ENCODE peak calls at places on chromosomes 13 and 19, in nine cellular contexts. One of them, this sample, is unnamed.
A peak's percentile ranks its signal among the peaks of the same experiment; 100 is the strongest.

GRCh38 chr13:39415403-39415802 is 187.6 kb downstream of the LHFPL6 start:
- DNase-seq in upper lobe of right lung: no peak
- DNase-seq in vagina: no peak
- DNase-seq in Caco-2: peak; percentile 39
- DNase-seq in foreskin fibroblast: peak; percentile 49
- DNase-seq in adrenal gland: peak; percentile 59
- DNase-seq in progenitor cell of endocrine pancreas: no peak
- DNase-seq in A549: no peak
- DNase-seq in bronchial epithelial cell: peak; percentile 48
- DNase-seq in this sample: no peak

GRCh38 chr19:48627211-48627864 is 8.0 kb downstream of the SPHK2 start:
- DNase-seq in upper lobe of right lung: peak; percentile 66
- DNase-seq in progenitor cell of endocrine pancreas: no peak
- DNase-seq in vagina: no peak
- DNase-seq in Caco-2: peak; percentile 85
- DNase-seq in foreskin fibroblast: no peak
- DNase-seq in bronchial epithelial cell: peak; percentile 38
- DNase-seq in adrenal gland: no peak
- DNase-seq in A549: no peak
- DNase-seq in this sample: peak; percentile 79

GRCh38 chr19:51097166-51097736 is 11.0 kb downstream of the CTU1 start:
- DNase-seq in A549: peak; percentile 73
- DNase-seq in adrenal gland: peak; percentile 78
- DNase-seq in bronchial epithelial cell: peak; percentile 90
- DNase-seq in progenitor cell of endocrine pancreas: peak; percentile 68
- DNase-seq in upper lobe of right lung: peak; percentile 89
- DNase-seq in vagina: no peak
- DNase-seq in Caco-2: peak; percentile 70
- DNase-seq in foreskin fibroblast: peak; percentile 48
- DNase-seq in this sample: peak; percentile 84

GRCh38 chr19:17576758-17577532 is 21.5 kb downstream of the COLGALT1 start:
- DNase-seq in bronchial epithelial cell: peak; percentile 22
- DNase-seq in progenitor cell of endocrine pancreas: peak; percentile 43
- DNase-seq in foreskin fibroblast: no peak
- DNase-seq in vagina: no peak
- DNase-seq in upper lobe of right lung: peak; percentile 85
- DNase-seq in A549: peak; percentile 53
- DNase-seq in Caco-2: peak; percentile 70
- DNase-seq in adrenal gland: no peak
- DNase-seq in this sample: no peak

GRCh38 chr19:16074488-16075365 is 1.6 kb upstream of the TPM4 start:
- DNase-seq in progenitor cell of endocrine pancreas: no peak
- DNase-seq in Caco-2: no peak
- DNase-seq in bronchial epithelial cell: no peak
- DNase-seq in A549: no peak
- DNase-seq in foreskin fibroblast: no peak
- DNase-seq in adrenal gland: no peak
- DNase-seq in upper lobe of right lung: peak; percentile 50
- DNase-seq in vagina: no peak
- DNase-seq in this sample: peak; percentile 37

GRCh38 chr13:46860734-46861133 is 36.1 kb downstream of the HTR2A start:
- DNase-seq in bronchial epithelial cell: no peak
- DNase-seq in upper lobe of right lung: no peak
- DNase-seq in foreskin fibroblast: no peak
- DNase-seq in A549: no peak
- DNase-seq in adrenal gland: no peak
- DNase-seq in Caco-2: no peak
- DNase-seq in vagina: no peak
- DNase-seq in progenitor cell of endocrine pancreas: no peak
- DNase-seq in this sample: no peak

GRCh38 chr13:113020323-113021080 is 51.5 kb downstream of the MCF2L start:
- DNase-seq in foreskin fibroblast: no peak
- DNase-seq in progenitor cell of endocrine pancreas: no peak
- DNase-seq in A549: no peak
- DNase-seq in vagina: no peak
- DNase-seq in Caco-2: no peak
- DNase-seq in bronchial epithelial cell: no peak
- DNase-seq in upper lobe of right lung: no peak
- DNase-seq in adrenal gland: no peak
- DNase-seq in this sample: no peak

GRCh38 chr13:91346848-91347211 is 657 bp upstream of the MIR17HG start:
- DNase-seq in bronchial epithelial cell: peak; percentile 34
- DNase-seq in foreskin fibroblast: no peak
- DNase-seq in adrenal gland: no peak
- DNase-seq in progenitor cell of endocrine pancreas: peak; percentile 11
- DNase-seq in Caco-2: no peak
- DNase-seq in A549: no peak
- DNase-seq in upper lobe of right lung: no peak
- DNase-seq in vagina: no peak
- DNase-seq in this sample: no peak

GRCh38 chr13:28566283-28566682 is 71.4 kb upstream of the FLT1 start:
- DNase-seq in vagina: no peak
- DNase-seq in adrenal gland: no peak
- DNase-seq in A549: no peak
- DNase-seq in upper lobe of right lung: no peak
- DNase-seq in foreskin fibroblast: no peak
- DNase-seq in bronchial epithelial cell: no peak
- DNase-seq in Caco-2: no peak
- DNase-seq in progenitor cell of endocrine pancreas: no peak
- DNase-seq in this sample: no peak

GRCh38 chr13:51125495-51126226 is 14.6 kb upstream of the C13orf42 start:
- DNase-seq in adrenal gland: peak; percentile 70
- DNase-seq in bronchial epithelial cell: peak; percentile 49
- DNase-seq in A549: peak; percentile 19
- DNase-seq in progenitor cell of endocrine pancreas: no peak
- DNase-seq in vagina: no peak
- DNase-seq in foreskin fibroblast: peak; percentile 35
- DNase-seq in upper lobe of right lung: peak; percentile 69
- DNase-seq in Caco-2: peak; percentile 60
- DNase-seq in this sample: no peak

GRCh38 chr19:35165200-35166058 is 10.9 kb downstream of the FXYD5 start:
- DNase-seq in foreskin fibroblast: no peak
- DNase-seq in progenitor cell of endocrine pancreas: no peak
- DNase-seq in bronchial epithelial cell: no peak
- DNase-seq in Caco-2: no peak
- DNase-seq in vagina: no peak
- DNase-seq in A549: no peak
- DNase-seq in adrenal gland: no peak
- DNase-seq in upper lobe of right lung: no peak
- DNase-seq in this sample: no peak

GRCh38 chr19:45816236-45817009 is 1.3 kb upstream of the RSPH6A start:
- DNase-seq in progenitor cell of endocrine pancreas: no peak
- DNase-seq in bronchial epithelial cell: no peak
- DNase-seq in Caco-2: no peak
- DNase-seq in vagina: no peak
- DNase-seq in foreskin fibroblast: no peak
- DNase-seq in adrenal gland: no peak
- DNase-seq in upper lobe of right lung: no peak
- DNase-seq in A549: no peak
- DNase-seq in this sample: no peak

GRCh38 chr13:40341086-40341471 is 325.4 kb downstream of the FOXO1 start:
- DNase-seq in A549: no peak
- DNase-seq in adrenal gland: no peak
- DNase-seq in foreskin fibroblast: no peak
- DNase-seq in upper lobe of right lung: no peak
- DNase-seq in vagina: no peak
- DNase-seq in progenitor cell of endocrine pancreas: no peak
- DNase-seq in bronchial epithelial cell: no peak
- DNase-seq in Caco-2: no peak
- DNase-seq in this sample: no peak

GRCh38 chr19:13401388-13401787 is 104.9 kb downstream of the CACNA1A start:
- DNase-seq in progenitor cell of endocrine pancreas: no peak
- DNase-seq in upper lobe of right lung: no peak
- DNase-seq in A549: peak; percentile 14
- DNase-seq in adrenal gland: no peak
- DNase-seq in Caco-2: peak; percentile 35
- DNase-seq in vagina: no peak
- DNase-seq in bronchial epithelial cell: peak; percentile 29
- DNase-seq in foreskin fibroblast: peak; percentile 24
- DNase-seq in this sample: no peak

GRCh38 chr13:30668305-30668704 is 50.6 kb downstream of the USPL1 start:
- DNase-seq in bronchial epithelial cell: no peak
- DNase-seq in vagina: no peak
- DNase-seq in upper lobe of right lung: no peak
- DNase-seq in A549: no peak
- DNase-seq in adrenal gland: no peak
- DNase-seq in Caco-2: no peak
- DNase-seq in progenitor cell of endocrine pancreas: no peak
- DNase-seq in foreskin fibroblast: no peak
- DNase-seq in this sample: no peak

GRCh38 chr13:30679483-30680330 is 55.6 kb upstream of the ALOX5AP start:
- DNase-seq in vagina: no peak
- DNase-seq in foreskin fibroblast: no peak
- DNase-seq in A549: peak; percentile 19
- DNase-seq in progenitor cell of endocrine pancreas: no peak
- DNase-seq in bronchial epithelial cell: peak; percentile 41
- DNase-seq in adrenal gland: no peak
- DNase-seq in upper lobe of right lung: no peak
- DNase-seq in Caco-2: no peak
- DNase-seq in this sample: no peak

GRCh38 chr13:30671271-30671815 is 53.6 kb downstream of the USPL1 start:
- DNase-seq in A549: no peak
- DNase-seq in vagina: no peak
- DNase-seq in upper lobe of right lung: no peak
- DNase-seq in progenitor cell of endocrine pancreas: no peak
- DNase-seq in foreskin fibroblast: no peak
- DNase-seq in bronchial epithelial cell: no peak
- DNase-seq in adrenal gland: no peak
- DNase-seq in Caco-2: no peak
- DNase-seq in this sample: no peak

GRCh38 chr13:30676672-30677071 is 58.7 kb upstream of the ALOX5AP start:
- DNase-seq in A549: no peak
- DNase-seq in Caco-2: no peak
- DNase-seq in progenitor cell of endocrine pancreas: no peak
- DNase-seq in bronchial epithelial cell: peak; percentile 51
- DNase-seq in adrenal gland: no peak
- DNase-seq in vagina: no peak
- DNase-seq in upper lobe of right lung: no peak
- DNase-seq in foreskin fibroblast: no peak
- DNase-seq in this sample: no peak

GRCh38 chr13:30673669-30674521 is 56.2 kb downstream of the USPL1 start:
- DNase-seq in foreskin fibroblast: peak; percentile 79
- DNase-seq in upper lobe of right lung: peak; percentile 98
- DNase-seq in progenitor cell of endocrine pancreas: peak; percentile 83
- DNase-seq in vagina: no peak
- DNase-seq in adrenal gland: peak; percentile 89
- DNase-seq in A549: peak; percentile 55
- DNase-seq in Caco-2: peak; percentile 88
- DNase-seq in bronchial epithelial cell: peak; percentile 74
- DNase-seq in this sample: peak; percentile 97
- TF ChIP-seq CTCF in foreskin fibroblast: peak; percentile 57
- TF ChIP-seq CTCF in upper lobe of right lung: peak; percentile 78
- TF ChIP-seq CTCF in progenitor cell of endocrine pancreas: peak; percentile 85
- TF ChIP-seq CTCF in vagina: peak; percentile 70
- TF ChIP-seq CTCF in adrenal gland: peak; percentile 83
- TF ChIP-seq CTCF in A549: peak; percentile 50
- TF ChIP-seq CTCF in Caco-2: peak; percentile 82
- TF ChIP-seq CTCF in bronchial epithelial cell: peak; percentile 61
- TF ChIP-seq CTCF in this sample: peak; percentile 53

GRCh38 chr13:32259116-32259515 is 56.0 kb downstream of the ZAR1L start:
- DNase-seq in vagina: no peak
- DNase-seq in Caco-2: no peak
- DNase-seq in foreskin fibroblast: no peak
- DNase-seq in bronchial epithelial cell: no peak
- DNase-seq in progenitor cell of endocrine pancreas: no peak
- DNase-seq in adrenal gland: no peak
- DNase-seq in upper lobe of right lung: no peak
- DNase-seq in A549: no peak
- DNase-seq in this sample: no peak
- TF ChIP-seq CTCF in vagina: no peak
- TF ChIP-seq CTCF in Caco-2: peak; percentile 21
- TF ChIP-seq CTCF in foreskin fibroblast: no peak
- TF ChIP-seq CTCF in bronchial epithelial cell: peak; percentile 5
- TF ChIP-seq CTCF in progenitor cell of endocrine pancreas: peak; percentile 14
- TF ChIP-seq CTCF in adrenal gland: no peak
- TF ChIP-seq CTCF in upper lobe of right lung: no peak
- TF ChIP-seq CTCF in A549: no peak
- TF ChIP-seq CTCF in this sample: no peak

DNA sequence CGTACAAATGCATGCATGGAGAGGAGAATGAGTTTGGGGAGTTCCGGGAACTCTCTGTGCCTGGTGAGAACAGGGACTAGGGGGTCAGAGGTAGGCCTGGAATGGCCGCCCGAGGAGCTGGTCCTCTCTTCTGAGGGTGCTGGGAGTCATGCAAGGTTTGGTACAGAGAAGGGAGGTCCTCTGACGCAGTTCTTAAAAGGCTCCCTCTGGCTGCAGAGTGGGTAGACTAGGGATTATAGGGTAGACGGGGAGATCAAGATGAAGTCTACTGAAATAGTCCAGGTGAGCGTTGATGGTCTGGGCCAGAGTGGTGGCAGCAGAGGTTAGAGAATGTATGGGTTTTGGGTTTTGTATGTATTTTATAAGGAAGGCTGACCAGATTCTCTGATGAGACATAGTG is 796 bp downstream of the ZNF304 start:
- DNase-seq in upper lobe of right lung: no peak
- DNase-seq in vagina: no peak
- DNase-seq in progenitor cell of endocrine pancreas: no peak
- DNase-seq in Caco-2: no peak
- DNase-seq in foreskin fibroblast: no peak
- DNase-seq in bronchial epithelial cell: peak; percentile 48
- DNase-seq in adrenal gland: no peak
- DNase-seq in A549: no peak
- DNase-seq in this sample: no peak
- TF ChIP-seq CTCF in upper lobe of right lung: no peak
- TF ChIP-seq CTCF in vagina: no peak
- TF ChIP-seq CTCF in progenitor cell of endocrine pancreas: no peak
- TF ChIP-seq CTCF in Caco-2: no peak
- TF ChIP-seq CTCF in foreskin fibroblast: no peak
- TF ChIP-seq CTCF in bronchial epithelial cell: peak; percentile 29
- TF ChIP-seq CTCF in adrenal gland: no peak
- TF ChIP-seq CTCF in A549: no peak
- TF ChIP-seq CTCF in this sample: no peak

GRCh38 chr19:40521276-40521675 is 54.5 kb downstream of the SPTBN4 start:
- DNase-seq in vagina: no peak
- DNase-seq in foreskin fibroblast: no peak
- DNase-seq in adrenal gland: no peak
- DNase-seq in progenitor cell of endocrine pancreas: no peak
- DNase-seq in Caco-2: no peak
- DNase-seq in bronchial epithelial cell: peak; percentile 20
- DNase-seq in upper lobe of right lung: no peak
- DNase-seq in A549: no peak
- DNase-seq in this sample: no peak

GRCh38 chr19:40525234-40526051 is 51.2 kb upstream of the SHKBP1 start:
- DNase-seq in upper lobe of right lung: no peak
- DNase-seq in Caco-2: no peak
- DNase-seq in bronchial epithelial cell: no peak
- DNase-seq in progenitor cell of endocrine pancreas: no peak
- DNase-seq in foreskin fibroblast: no peak
- DNase-seq in adrenal gland: no peak
- DNase-seq in A549: no peak
- DNase-seq in vagina: no peak
- DNase-seq in this sample: peak; percentile 22

GRCh38 chr19:40524133-40524549 is 52.5 kb upstream of the SHKBP1 start:
- DNase-seq in adrenal gland: no peak
- DNase-seq in upper lobe of right lung: no peak
- DNase-seq in foreskin fibroblast: no peak
- DNase-seq in A549: no peak
- DNase-seq in bronchial epithelial cell: no peak
- DNase-seq in vagina: no peak
- DNase-seq in Caco-2: no peak
- DNase-seq in progenitor cell of endocrine pancreas: no peak
- DNase-seq in this sample: peak; percentile 7

GRCh38 chr19:40524655-40525054 is 52.0 kb upstream of the SHKBP1 start:
- DNase-seq in foreskin fibroblast: no peak
- DNase-seq in bronchial epithelial cell: no peak
- DNase-seq in progenitor cell of endocrine pancreas: no peak
- DNase-seq in Caco-2: no peak
- DNase-seq in vagina: no peak
- DNase-seq in upper lobe of right lung: no peak
- DNase-seq in adrenal gland: no peak
- DNase-seq in A549: no peak
- DNase-seq in this sample: peak; percentile 0

GRCh38 chr19:40523322-40524047 is 53.2 kb upstream of the SHKBP1 start:
- DNase-seq in vagina: no peak
- DNase-seq in A549: peak; percentile 93
- DNase-seq in bronchial epithelial cell: peak; percentile 58
- DNase-seq in progenitor cell of endocrine pancreas: peak; percentile 62
- DNase-seq in upper lobe of right lung: peak; percentile 83
- DNase-seq in adrenal gland: peak; percentile 90
- DNase-seq in Caco-2: peak; percentile 89
- DNase-seq in foreskin fibroblast: peak; percentile 21
- DNase-seq in this sample: peak; percentile 78
- TF ChIP-seq CTCF in vagina: no peak
- TF ChIP-seq CTCF in A549: peak; percentile 92
- TF ChIP-seq CTCF in bronchial epithelial cell: peak; percentile 89
- TF ChIP-seq CTCF in progenitor cell of endocrine pancreas: peak; percentile 76
- TF ChIP-seq CTCF in upper lobe of right lung: peak; percentile 54
- TF ChIP-seq CTCF in adrenal gland: peak; percentile 85
- TF ChIP-seq CTCF in Caco-2: peak; percentile 67
- TF ChIP-seq CTCF in foreskin fibroblast: peak; percentile 74
- TF ChIP-seq CTCF in this sample: peak; percentile 61